ENCODE peak calls at places on chromosomes 7 and 10, in ten cellular contexts. O is GM23338, J is PC-3, I is IMR-90, F is OCI-LY7, M is astrocyte, Q is H9, D is mammary epithelial cell, H is neural progenitor cell, B is DND-41. N is an unnamed sample. For H4K20me1, the result is how much of the 10 kb centered on the place peaks cover.

GRCh38 chr7:47627580-47628283 is 45.8 kb upstream of the TNS3 start:
- DNase-seq in O (no peak), J (no peak), I (no peak), F (peak), M (no peak), Q (no peak), D (no peak), H (no peak), B (no peak), N (no peak)

GRCh38 chr7:22442887-22443369 is 57.1 kb downstream of the STEAP1B start:
- DNase-seq in O (no peak), J (no peak), I (no peak), F (no peak), M (no peak), Q (no peak), D (no peak), H (no peak), B (no peak), N (no peak)

GRCh38 chr10:63166742-63167258 is 33.7 kb downstream of the NRBF2 start:
- DNase-seq in O (peak), J (peak), I (peak), F (peak), M (peak), Q (no peak), D (peak), H (peak), B (peak), N (peak)

GRCh38 chr7:46970486-46970885 is 611.4 kb downstream of the TNS3 start:
- DNase-seq in O (no peak), J (no peak), I (no peak), F (no peak), M (no peak), Q (no peak), D (no peak), H (no peak), B (no peak), N (no peak)

GRCh38 chr10:19974138-19974537 is 157.9 kb downstream of the PLXDC2 start:
- DNase-seq in O (no peak), J (no peak), I (no peak), F (no peak), M (no peak), Q (no peak), D (no peak), H (no peak), B (no peak), N (no peak)

GRCh38 chr7:151133986-151134742 is 33.3 kb downstream of the GBX1 start:
- DNase-seq in O (no peak), J (no peak), I (no peak), F (no peak), M (no peak), Q (no peak), D (no peak), H (no peak), B (no peak), N (no peak)

GRCh38 chr7:95213809-95214492 is 110.4 kb downstream of the PON1 start:
- DNase-seq in O (no peak), J (no peak), I (no peak), F (no peak), M (peak), Q (no peak), D (no peak), H (no peak), B (no peak), N (peak)

GRCh38 chr10:72754275-72755032 is 62.5 kb downstream of the MCU start:
- DNase-seq in O (no peak), J (peak), I (no peak), F (no peak), M (no peak), Q (no peak), D (peak), H (no peak), B (no peak), N (no peak)

GRCh38 chr7:94909023-94909466 is 1.7 kb downstream of the PPP1R9A start:
- DNase-seq in O (no peak), J (no peak), I (no peak), F (no peak), M (no peak), Q (no peak), D (no peak), H (no peak), B (no peak), N (no peak)

GRCh38 chr7:95509199-95509598 is 23.5 kb downstream of the ASB4 start:
- DNase-seq in O (peak), J (no peak), I (peak), F (peak), M (peak), Q (peak), D (peak), H (peak), B (peak), N (peak)

GRCh38 chr7:33725641-33726040 is 179.7 kb upstream of the BMPER start:
- DNase-seq in O (no peak), J (no peak), I (no peak), F (no peak), M (no peak), Q (no peak), D (no peak), H (no peak), B (no peak), N (no peak)

GRCh38 chr7:33730958-33731357 is 174.4 kb upstream of the BMPER start:
- DNase-seq in O (no peak), J (no peak), I (no peak), F (no peak), M (no peak), Q (no peak), D (no peak), H (no peak), B (no peak), N (no peak)

GRCh38 chr7:33726582-33726981 is 178.8 kb upstream of the BMPER start:
- DNase-seq in O (peak), J (no peak), I (no peak), F (no peak), M (no peak), Q (no peak), D (no peak), H (peak), B (no peak), N (no peak)

GRCh38 chr7:33727415-33727814 is 177.9 kb upstream of the BMPER start:
- DNase-seq in O (no peak), J (no peak), I (no peak), F (no peak), M (no peak), Q (no peak), D (no peak), H (no peak), B (no peak), N (no peak)

DNA sequence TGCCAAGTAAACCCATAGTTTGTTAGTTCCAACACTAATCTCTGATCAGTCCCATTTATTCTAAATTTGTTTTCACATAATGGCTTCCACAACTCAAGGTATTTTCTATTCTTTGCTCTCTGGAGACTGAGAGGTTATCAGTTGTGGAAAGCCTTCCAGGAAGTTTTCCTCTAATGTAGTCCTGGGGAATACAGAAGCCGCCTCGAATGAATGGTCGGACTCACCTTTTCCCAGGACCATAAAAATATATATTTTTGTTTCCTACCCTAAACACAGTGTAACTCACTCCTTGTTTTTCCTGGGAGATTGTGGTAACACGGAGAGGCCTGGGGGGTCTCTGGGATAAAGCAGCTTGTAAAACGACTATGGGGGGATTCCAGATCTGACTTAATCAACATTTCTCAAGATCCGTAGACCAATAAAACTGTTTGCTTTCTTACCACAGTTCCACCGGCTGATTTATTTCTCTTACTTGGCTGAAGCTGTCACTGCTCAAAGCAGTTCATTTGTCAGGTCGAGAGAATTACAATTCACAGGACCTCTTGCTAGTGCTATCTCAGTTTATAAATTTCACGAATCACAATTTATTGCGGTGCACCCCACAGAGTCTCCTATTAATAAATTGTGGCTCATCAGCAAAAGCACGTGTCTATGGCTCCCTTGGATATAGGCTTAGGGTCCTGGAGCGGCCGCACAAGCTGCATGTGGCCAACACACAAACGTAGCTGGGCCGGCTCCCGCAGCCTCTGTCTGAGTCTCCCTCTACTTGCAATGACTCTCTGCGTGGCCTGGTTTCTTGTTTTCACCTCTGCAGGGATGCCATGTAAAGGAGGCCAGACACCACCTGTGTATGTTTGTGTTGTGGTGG is 176.3 kb upstream of the BMPER start:
- DNase-seq in O (no peak), J (no peak), I (no peak), F (no peak), M (no peak), Q (no peak), D (no peak), H (no peak), B (no peak), N (no peak)
- H2AFZ ChIP-seq in O (no peak), J (no peak), I (no peak), F (no peak), M (no peak), Q (no peak), D (no peak), H (no peak), B (no peak), N (no peak)

GRCh38 chr7:81688622-81689411 is 81.0 kb downstream of the HGF start:
- DNase-seq in O (no peak), J (no peak), I (no peak), F (no peak), M (no peak), Q (no peak), D (no peak), H (peak), B (no peak), N (no peak)

GRCh38 chr7:81690688-81691087 is 79.2 kb downstream of the HGF start:
- DNase-seq in O (no peak), J (no peak), I (no peak), F (no peak), M (no peak), Q (no peak), D (no peak), H (no peak), B (no peak), N (no peak)

GRCh38 chr7:81692146-81692905 is 77.5 kb downstream of the HGF start:
- DNase-seq in O (no peak), J (peak), I (peak), F (no peak), M (peak), Q (no peak), D (no peak), H (no peak), B (no peak), N (peak)

GRCh38 chr7:81691199-81691821 is 78.5 kb downstream of the HGF start:
- DNase-seq in O (no peak), J (peak), I (peak), F (no peak), M (peak), Q (no peak), D (no peak), H (no peak), B (no peak), N (peak)

GRCh38 chr7:81690251-81690650 is 79.6 kb downstream of the HGF start:
- DNase-seq in O (peak), J (peak), I (no peak), F (no peak), M (no peak), Q (peak), D (no peak), H (no peak), B (no peak), N (no peak)
- H3K27ac ChIP-seq in O (peak), J (peak), I (peak), F (no peak), M (no peak), Q (no peak), D (no peak), H (no peak), B (no peak), N (no peak)

DNA sequence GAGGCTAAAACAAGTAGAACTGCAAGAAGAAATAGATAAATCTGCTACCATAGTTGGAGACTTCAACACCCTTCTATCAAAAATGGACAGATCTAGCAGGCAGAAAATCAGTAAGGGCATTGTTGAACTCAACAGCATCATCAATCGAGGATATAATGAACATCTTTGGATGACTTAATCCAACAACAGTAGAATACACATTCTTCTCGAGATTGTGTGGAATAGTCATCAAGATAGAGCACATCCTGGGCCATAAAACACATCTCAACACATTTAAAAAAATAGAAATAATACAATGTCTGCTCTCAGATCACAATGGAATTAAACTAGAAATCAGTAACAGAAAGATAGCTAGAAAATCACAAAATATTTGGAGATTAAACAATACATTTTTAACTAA is 10.0 kb downstream of the IGFBP1 start:
- DNase-seq in O (no peak), J (no peak), I (peak), F (no peak), M (no peak), Q (no peak), D (no peak), H (no peak), B (no peak), N (peak)
- H4K20me1 ChIP-seq in O (under half), J (under half), I (under half), F (under half), M (under half), Q (under half), D (under half), H (under half), B (under half), N (under half)

GRCh38 chr7:81873559-81873958 is 103.7 kb upstream of the HGF start:
- DNase-seq in O (no peak), J (no peak), I (peak), F (no peak), M (no peak), Q (no peak), D (no peak), H (no peak), B (no peak), N (peak)

GRCh38 chr7:81882086-81882485 is 112.2 kb upstream of the HGF start:
- DNase-seq in O (no peak), J (no peak), I (no peak), F (no peak), M (peak), Q (no peak), D (no peak), H (no peak), B (no peak), N (peak)

DNA sequence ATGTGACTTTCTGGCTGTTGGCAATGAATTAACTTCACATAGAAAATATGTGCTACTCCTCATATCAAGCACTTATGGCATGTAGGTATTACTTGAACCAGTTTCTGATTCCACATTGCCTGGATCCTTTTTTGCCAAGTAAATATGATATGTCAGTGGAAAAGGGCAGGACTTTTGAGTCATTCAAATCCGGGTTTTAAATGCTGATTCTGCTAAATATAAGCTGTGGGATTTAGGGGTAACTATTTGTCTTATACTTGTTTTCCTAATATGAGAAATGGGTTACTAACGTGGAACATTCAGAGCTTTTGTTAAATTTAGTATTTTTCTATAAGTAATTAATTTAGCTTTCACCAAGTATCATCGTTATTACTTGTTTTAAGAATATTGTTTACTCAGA is 108.0 kb upstream of the HGF start:
- DNase-seq in O (no peak), J (no peak), I (no peak), F (no peak), M (no peak), Q (no peak), D (no peak), H (no peak), B (no peak), N (no peak)
- H2AFZ ChIP-seq in O (no peak), J (no peak), I (no peak), F (no peak), M (no peak), Q (no peak), D (no peak), H (no peak), B (no peak), N (no peak)

DNA sequence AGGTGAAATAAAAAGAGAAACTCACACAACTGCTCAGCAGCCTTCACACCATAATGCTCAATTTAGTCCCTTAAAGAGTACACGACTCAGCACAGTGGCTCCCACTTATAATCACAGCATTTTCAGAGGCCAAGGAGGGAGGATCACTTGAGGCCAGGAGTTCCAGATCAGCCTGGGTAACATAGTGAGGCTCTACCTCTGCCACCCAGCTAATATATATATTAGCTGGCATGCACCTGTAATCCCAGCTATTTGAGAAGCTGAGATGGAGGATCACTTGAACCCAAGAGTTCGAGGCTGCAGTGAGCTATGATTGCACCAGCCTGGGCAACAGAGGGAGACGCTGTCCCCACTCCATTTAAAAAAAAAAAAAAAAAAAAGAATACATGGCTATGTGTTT is 2.2 kb downstream of the ITIH2 start:
- DNase-seq in O (no peak), J (no peak), I (no peak), F (no peak), M (no peak), Q (no peak), D (no peak), H (no peak), B (no peak), N (no peak)
- H3K27ac ChIP-seq in O (no peak), J (no peak), I (no peak), F (no peak), M (no peak), Q (no peak), D (no peak), H (no peak), B (no peak), N (no peak)

GRCh38 chr10:110022716-110023504 is 15.1 kb downstream of the ADD3 start:
- DNase-seq in O (no peak), J (no peak), I (no peak), F (no peak), M (no peak), Q (no peak), D (no peak), H (peak), B (no peak), N (no peak)
- H4K20me1 ChIP-seq in O (under half), J (under half), I (under half), F (under half), M (half or more), Q (under half), D (under half), H (half or more), B (under half), N (under half)